ENCODE peak calls at places on chromosomes 6 and 20, in seven cellular contexts. M is cardiac muscle cell; L is OCI-LY7; J is CD4-positive, alpha-beta memory T cell; F is MM.1S; S is mucosa of descending colon; T is thyroid gland. E is an unnamed sample. For H3K36me3 and H3K9me3, the result is how much of the 10 kb centered on the place peaks cover.

GRCh38 chr6:30763618-30764489 is 19.5 kb upstream of the IER3 start:
- DNase-seq in M (peak), L (no peak), J (no peak), F (no peak), S (no peak), T (peak), E (peak)

GRCh38 chr6:97198181-97198580 is 84.8 kb downstream of the MMS22L start:
- DNase-seq in M (peak), L (no peak), J (no peak), F (no peak), S (no peak), T (no peak), E (no peak)

GRCh38 chr6:160077526-160077925 is 44.1 kb upstream of the SLC22A1 start:
- DNase-seq in M (no peak), L (no peak), J (no peak), F (no peak), S (no peak), T (no peak), E (no peak)

GRCh38 chr20:36862857-36863668 is 12.9 kb upstream of the TLDC2 start:
- DNase-seq in M (no peak), L (no peak), J (no peak), F (no peak), S (no peak), T (no peak), E (no peak)

GRCh38 chr6:28371706-28372451 is 22.1 kb downstream of the ZKSCAN3 start:
- DNase-seq in M (peak), L (peak), J (no peak), F (no peak), S (no peak), T (peak), E (no peak)

GRCh38 chr6:94074764-94075163 is 655.4 kb upstream of the EPHA7 start:
- DNase-seq in M (no peak), L (no peak), J (no peak), F (peak), S (no peak), T (no peak), E (no peak)

GRCh38 chr6:55937227-55937626 is 61.8 kb upstream of the BMP5 start:
- DNase-seq in M (peak), L (no peak), J (no peak), F (no peak), S (no peak), T (no peak), E (no peak)

GRCh38 chr6:130677766-130678165 is 149.4 kb upstream of the SMLR1 start:
- DNase-seq in M (no peak), L (no peak), J (no peak), F (no peak), S (no peak), T (no peak), E (no peak)

GRCh38 chr20:62427172-62428007 is at the start of gene RBBP8NL:
- DNase-seq in M (no peak), L (no peak), J (no peak), F (no peak), S (peak), T (peak), E (peak)

GRCh38 chr6:81751388-81752083 is 945 bp downstream of the TENT5A start:
- DNase-seq in M (peak), L (no peak), J (no peak), F (no peak), S (peak), T (peak), E (peak)

GRCh38 chr20:62305765-62306431 is 3.1 kb downstream of the ADRM1 start:
- DNase-seq in M (no peak), L (no peak), J (peak), F (no peak), S (no peak), T (no peak), E (peak)

GRCh38 chr6:143449731-143450452 is 603 bp downstream of the ADAT2 start:
- DNase-seq in M (peak), L (peak), J (peak), F (peak), S (peak), T (no peak), E (peak)

GRCh38 chr6:87588756-87589407 is 905 bp downstream of the RARS2 start:
- DNase-seq in M (no peak), L (no peak), J (no peak), F (no peak), S (no peak), T (no peak), E (no peak)

GRCh38 chr6:133894795-133895401 is 6.0 kb downstream of the TCF21 start:
- DNase-seq in M (peak), L (no peak), J (no peak), F (no peak), S (no peak), T (peak), E (no peak)

GRCh38 chr6:161001421-161001820 is 9.9 kb downstream of the MAP3K4 start:
- DNase-seq in M (no peak), L (no peak), J (no peak), F (no peak), S (no peak), T (peak), E (no peak)

GRCh38 chr6:93282521-93283031 is 136.8 kb downstream of the EPHA7 start:
- DNase-seq in M (no peak), L (no peak), J (peak), F (no peak), S (no peak), T (no peak), E (no peak)

GRCh38 chr20:1997483-1998192 is 3.8 kb upstream of the PDYN start:
- DNase-seq in M (no peak), L (no peak), J (no peak), F (no peak), S (no peak), T (no peak), E (no peak)

GRCh38 chr6:166202321-166202733 is 34.7 kb upstream of the TBXT start:
- DNase-seq in M (no peak), L (peak), J (no peak), F (peak), S (peak), T (no peak), E (no peak)

GRCh38 chr6:44642870-44643522 is 255.5 kb downstream of the CDC5L start:
- DNase-seq in M (no peak), L (no peak), J (no peak), F (no peak), S (no peak), T (no peak), E (no peak)

GRCh38 chr20:52105045-52105572 is 86.5 kb downstream of the ZFP64 start:
- DNase-seq in M (peak), L (no peak), J (no peak), F (no peak), S (peak), T (peak), E (no peak)

GRCh38 chr20:53691060-53691810 is 97.6 kb upstream of the ZNF217 start:
- DNase-seq in M (no peak), L (no peak), J (no peak), F (no peak), S (no peak), T (peak), E (no peak)

GRCh38 chr6:26250806-26251075 is 114.3 kb upstream of the BTN3A2 start:
- DNase-seq in M (peak), L (no peak), J (peak), F (no peak), S (no peak), T (no peak), E (no peak)

GRCh38 chr6:157599191-157599590 is 218.2 kb downstream of the ZDHHC14 start:
- DNase-seq in M (no peak), L (peak), J (no peak), F (no peak), S (no peak), T (no peak), E (no peak)

GRCh38 chr20:52470561-52470960 is 279.0 kb upstream of the ZFP64 start:
- DNase-seq in M (no peak), L (no peak), J (no peak), F (no peak), S (no peak), T (no peak), E (no peak)

GRCh38 chr6:6916598-6916997 is 191.2 kb upstream of the RREB1 start:
- DNase-seq in M (no peak), L (no peak), J (no peak), F (no peak), S (no peak), T (no peak), E (no peak)

GRCh38 chr6:53240763-53241162 is 92.1 kb upstream of the GCM1 start:
- DNase-seq in M (no peak), L (no peak), J (no peak), F (no peak), S (no peak), T (no peak), E (no peak)

GRCh38 chr6:138869343-138869742 is 73.5 kb downstream of the ECT2L start:
- DNase-seq in M (peak), L (no peak), J (no peak), F (no peak), S (no peak), T (no peak), E (no peak)

GRCh38 chr20:49052334-49052733 is 6.2 kb downstream of the CSE1L start:
- DNase-seq in M (no peak), L (no peak), J (no peak), F (no peak), S (no peak), T (no peak), E (no peak)

GRCh38 chr20:9059931-9060330 is 9.0 kb upstream of the PLCB4 start:
- DNase-seq in M (no peak), L (no peak), J (no peak), F (no peak), S (no peak), T (no peak), E (no peak)

GRCh38 chr6:55423933-55424332 is 96.7 kb downstream of the GFRAL start:
- DNase-seq in M (no peak), L (no peak), J (no peak), F (no peak), S (no peak), T (no peak), E (no peak)

GRCh38 chr20:19275630-19276071 is 63.2 kb downstream of the SLC24A3 start:
- DNase-seq in M (peak), L (no peak), J (peak), F (no peak), S (peak), T (peak), E (no peak)

GRCh38 chr6:137717074-137718073 is 149.7 kb upstream of the TNFAIP3 start:
- DNase-seq in M (no peak), L (no peak), J (peak), F (peak), S (no peak), T (no peak), E (no peak)

GRCh38 chr6:129744201-129744879 is 34.4 kb upstream of the ARHGAP18 start:
- DNase-seq in M (peak), L (peak), J (no peak), F (no peak), S (no peak), T (peak), E (no peak)

GRCh38 chr6:8627085-8627861 is 191.9 kb upstream of the SLC35B3 start:
- DNase-seq in M (peak), L (no peak), J (no peak), F (no peak), S (no peak), T (no peak), E (no peak)

GRCh38 chr6:26025047-26025893 is 62.0 kb upstream of the HFE start:
- DNase-seq in M (peak), L (peak), J (peak), F (peak), S (no peak), T (peak), E (no peak)

GRCh38 chr6:34992353-34992752 is 103.3 kb downstream of the ANKS1A start:
- DNase-seq in M (no peak), L (no peak), J (no peak), F (no peak), S (no peak), T (no peak), E (no peak)
- H3K36me3 ChIP-seq in M (under half), L (under half), J (under half), F (under half), S (under half), T (under half), E (under half)

GRCh38 chr6:167795874-167796667 is 30.6 kb upstream of the AFDN start:
- DNase-seq in M (no peak), L (no peak), J (no peak), F (no peak), S (peak), T (peak), E (peak)
- H3K9me3 ChIP-seq in M (under half), L (under half), J (under half), F (under half), S (under half), T (under half), E (under half)

GRCh38 chr6:15500078-15500740 is 162.6 kb downstream of the DTNBP1 start:
- DNase-seq in M (no peak), L (no peak), J (no peak), F (no peak), S (no peak), T (no peak), E (no peak)
- H3K36me3 ChIP-seq in M (under half), L (under half), J (half or more), F (under half), S (under half), T (under half), E (under half)

GRCh38 chr20:31425797-31426196 is 14.6 kb upstream of the DEFB123 start:
- DNase-seq in M (no peak), L (no peak), J (no peak), F (no peak), S (no peak), T (no peak), E (no peak)
- H3K9me3 ChIP-seq in M (under half), L (under half), J (under half), F (under half), S (under half), T (under half), E (under half)

DNA sequence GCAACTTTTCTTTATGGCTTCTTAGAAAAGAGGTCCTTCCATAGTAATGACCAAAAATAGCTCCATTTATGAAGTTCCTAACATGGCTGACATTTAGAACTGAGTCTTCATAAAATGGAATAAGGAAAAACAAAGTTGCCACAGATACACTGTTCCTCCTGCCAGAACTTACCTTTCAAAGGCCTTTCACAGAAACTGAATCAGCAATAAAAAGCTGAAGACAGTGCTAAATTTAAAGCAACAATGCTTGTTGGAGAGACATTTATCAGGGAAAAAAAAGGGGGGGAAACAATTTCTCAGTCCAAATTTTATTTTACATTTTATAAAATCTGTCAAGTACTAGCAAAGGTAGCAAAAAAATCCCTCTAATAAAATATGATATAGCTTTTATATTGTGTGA is 17.3 kb downstream of the DEK start:
- DNase-seq in M (no peak), L (no peak), J (no peak), F (no peak), S (no peak), T (no peak), E (no peak)
- H3K36me3 ChIP-seq in M (under half), L (half or more), J (under half), F (under half), S (under half), T (under half), E (under half)

DNA sequence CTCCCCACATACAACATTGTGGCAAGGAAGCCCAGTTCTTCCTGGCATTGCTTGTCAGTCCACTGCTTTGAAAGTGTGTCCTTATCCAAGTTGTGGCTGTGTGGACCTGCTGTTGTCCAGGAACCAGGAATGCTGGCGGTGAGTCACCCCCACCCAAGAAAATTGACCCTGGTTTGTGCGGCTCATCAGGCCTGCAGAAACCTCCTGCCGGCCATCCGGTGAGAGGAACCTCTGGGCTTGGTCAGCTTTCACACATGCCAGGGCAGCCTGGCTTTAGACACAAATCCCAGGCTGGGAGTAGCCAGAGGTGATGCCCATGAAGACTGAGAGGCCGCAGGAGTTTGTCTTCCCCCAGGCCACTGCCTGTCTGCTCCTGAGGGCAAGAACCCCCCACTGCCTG is 223.6 kb downstream of the TTLL2 start:
- DNase-seq in M (no peak), L (no peak), J (no peak), F (no peak), S (no peak), T (no peak), E (no peak)
- H3K9me3 ChIP-seq in M (under half), L (under half), J (under half), F (under half), S (under half), T (under half), E (under half)

GRCh38 chr20:50332491-50332980 is 141.9 kb downstream of the CEBPB start:
- DNase-seq in M (no peak), L (no peak), J (no peak), F (no peak), S (no peak), T (no peak), E (no peak)
- H3K36me3 ChIP-seq in M (under half), L (under half), J (under half), F (under half), S (under half), T (under half), E (under half)

GRCh38 chr6:32290886-32291450 is 67.1 kb upstream of the NOTCH4 start:
- DNase-seq in M (peak), L (no peak), J (no peak), F (no peak), S (no peak), T (no peak), E (no peak)
- H3K9me3 ChIP-seq in M (under half), L (under half), J (under half), F (under half), S (under half), T (under half), E (under half)

GRCh38 chr6:43450699-43451131 is 4.6 kb downstream of the DLK2 start:
- DNase-seq in M (no peak), L (no peak), J (no peak), F (no peak), S (no peak), T (no peak), E (no peak)
- H3K36me3 ChIP-seq in M (under half), L (under half), J (under half), F (under half), S (under half), T (half or more), E (under half)

GRCh38 chr6:32462609-32463008 is 22.9 kb downstream of the HLA-DRA start:
- DNase-seq in M (no peak), L (no peak), J (no peak), F (peak), S (no peak), T (no peak), E (no peak)
- H3K9me3 ChIP-seq in M (under half), L (under half), J (under half), F (under half), S (under half), T (under half), E (under half)

E was measured in Caco-2.